ENCODE peak calls at places on chromosomes 3 and 15, in nine cellular contexts. Y, H, S, L, A, Z, I, W and K are unnamed samples. For H3K9me3, the result is how much of the 10 kb centered on the place peaks cover.

GRCh38 chr3:27324695-27325094 is 44.5 kb downstream of the NEK10 start:
- DNase-seq in H (no peak), I (no peak), S (no peak), A (no peak), Y (no peak), L (no peak), W (peak), Z (no peak), K (no peak)

GRCh38 chr3:153045150-153045549 is 116.9 kb upstream of the RAP2B start:
- DNase-seq in A (no peak), L (no peak), Y (no peak), S (no peak), H (no peak), Z (no peak), W (no peak), I (no peak), K (no peak)

GRCh38 chr15:74835312-74835823 is 7.6 kb downstream of the ULK3 start:
- DNase-seq in H (peak), L (no peak), S (peak), Y (peak), A (no peak), W (peak), I (peak), Z (peak), K (peak)

GRCh38 chr15:38680780-38681179 is 116.2 kb upstream of the RASGRP1 start:
- DNase-seq in L (no peak), H (no peak), Z (no peak), Y (no peak), I (no peak), A (no peak), W (no peak), S (no peak), K (no peak)

GRCh38 chr3:14587733-14588360 is 47.7 kb upstream of the GRIP2 start:
- DNase-seq in Y (peak), W (peak), H (no peak), S (no peak), I (no peak), L (no peak), A (no peak), Z (no peak), K (no peak)

GRCh38 chr15:57405133-57405532 is 28.8 kb downstream of the CGNL1 start:
- DNase-seq in A (no peak), Y (no peak), S (no peak), H (no peak), W (no peak), I (no peak), L (no peak), Z (no peak), K (no peak)

GRCh38 chr15:40500584-40501330 is 30.0 kb downstream of the CHST14 start:
- DNase-seq in S (no peak), Y (no peak), W (no peak), L (no peak), A (no peak), H (no peak), Z (no peak), I (no peak), K (no peak)

GRCh38 chr3:53703630-53704362 is 142.4 kb downstream of the CHDH start:
- DNase-seq in S (no peak), I (no peak), Y (no peak), Z (no peak), A (no peak), W (no peak), L (no peak), H (no peak), K (no peak)

GRCh38 chr3:74267583-74268184 is 346.8 kb downstream of the CNTN3 start:
- DNase-seq in Z (peak), Y (peak), L (no peak), I (no peak), S (peak), H (peak), A (no peak), W (peak), K (peak)

GRCh38 chr3:112460519-112460918 is 38.8 kb downstream of the BTLA start:
- DNase-seq in I (no peak), Z (no peak), A (no peak), H (no peak), W (no peak), S (no peak), Y (no peak), L (no peak), K (no peak)

GRCh38 chr15:60727260-60727659 is 248.3 kb upstream of the ICE2 start:
- DNase-seq in A (no peak), S (no peak), W (no peak), H (no peak), Y (no peak), I (no peak), Z (no peak), L (no peak), K (no peak)

GRCh38 chr3:191217331-191217730 is 18.3 kb downstream of the OSTN start:
- DNase-seq in L (no peak), I (no peak), H (no peak), S (no peak), W (no peak), Y (no peak), Z (no peak), A (no peak), K (no peak)

GRCh38 chr15:61383421-61383820 is 154.3 kb upstream of the RORA start:
- DNase-seq in H (no peak), S (no peak), Y (no peak), I (no peak), A (no peak), Z (no peak), L (no peak), W (no peak), K (no peak)

GRCh38 chr15:93479679-93480078 is 390.7 kb upstream of the RGMA start:
- DNase-seq in H (peak), W (no peak), Z (no peak), Y (no peak), L (no peak), I (peak), S (no peak), A (no peak), K (no peak)

GRCh38 chr3:27289769-27290413 is 79.3 kb downstream of the NEK10 start:
- DNase-seq in Z (no peak), Y (no peak), W (no peak), S (no peak), I (no peak), A (no peak), L (no peak), H (no peak), K (no peak)

GRCh38 chr15:64150236-64150578 is 1.3 kb upstream of the SNX22 start:
- DNase-seq in S (no peak), A (no peak), Y (no peak), H (no peak), L (no peak), I (no peak), Z (no peak), W (no peak), K (no peak)

GRCh38 chr3:178436773-178437172 is 99.5 kb upstream of the KCNMB2 start:
- DNase-seq in Y (no peak), Z (no peak), S (no peak), H (no peak), W (peak), A (no peak), L (no peak), I (no peak), K (no peak)

GRCh38 chr3:13500133-13500885 is 20.2 kb downstream of the HDAC11 start:
- DNase-seq in Y (no peak), S (no peak), W (no peak), L (peak), A (no peak), I (peak), Z (peak), H (no peak), K (no peak)

GRCh38 chr3:48432411-48433371 is 2.8 kb upstream of the PLXNB1 start:
- DNase-seq in H (no peak), L (peak), I (no peak), Y (no peak), S (peak), W (peak), A (no peak), Z (no peak), K (peak)

GRCh38 chr3:22012471-22012870 is 261.5 kb upstream of the ZNF385D start:
- DNase-seq in I (no peak), A (no peak), W (no peak), Y (no peak), Z (no peak), S (no peak), L (no peak), H (no peak), K (no peak)

GRCh38 chr15:40061212-40061901 is 22.4 kb upstream of the SRP14 start:
- DNase-seq in A (no peak), Z (no peak), S (no peak), L (peak), W (no peak), I (no peak), Y (no peak), H (no peak), K (no peak)

GRCh38 chr15:31561156-31561555 is 234.5 kb downstream of the KLF13 start:
- DNase-seq in S (no peak), A (no peak), W (no peak), Y (no peak), H (no peak), Z (no peak), L (no peak), I (no peak), K (no peak)

GRCh38 chr3:43013743-43014155 is 34.6 kb downstream of the GASK1A start:
- DNase-seq in L (no peak), A (peak), S (no peak), I (no peak), Z (no peak), Y (no peak), H (no peak), W (no peak), K (no peak)
- H3K9me3 ChIP-seq in L (under half), A (under half), S (under half), I (under half), Z (under half), Y (under half), H (under half), W (under half), K (under half)

DNA sequence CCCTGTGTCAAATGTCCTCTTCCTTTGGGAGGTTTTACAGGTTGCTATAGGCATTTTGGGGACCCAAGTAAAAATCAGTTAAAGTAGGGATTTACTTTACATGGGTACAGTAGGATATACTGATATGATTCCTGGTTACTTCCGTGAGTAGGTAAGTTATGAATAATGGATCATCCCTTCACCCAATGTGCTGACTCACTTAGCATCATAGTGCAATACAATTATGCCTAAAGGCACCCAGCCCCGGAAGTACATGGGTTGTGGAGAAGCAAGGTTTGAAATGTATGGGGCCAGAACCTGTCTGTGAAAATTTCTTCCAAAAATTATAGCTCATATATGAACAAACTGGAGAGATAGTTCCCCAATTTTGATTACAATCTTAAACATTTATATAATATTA is 64.0 kb downstream of the GLB1 start:
- DNase-seq in H (no peak), W (peak), A (no peak), I (no peak), L (no peak), Y (no peak), S (no peak), Z (no peak), K (peak)
- H3K9me3 ChIP-seq in H (under half), W (under half), A (under half), I (under half), L (under half), Y (under half), S (under half), Z (under half), K (under half)

DNA sequence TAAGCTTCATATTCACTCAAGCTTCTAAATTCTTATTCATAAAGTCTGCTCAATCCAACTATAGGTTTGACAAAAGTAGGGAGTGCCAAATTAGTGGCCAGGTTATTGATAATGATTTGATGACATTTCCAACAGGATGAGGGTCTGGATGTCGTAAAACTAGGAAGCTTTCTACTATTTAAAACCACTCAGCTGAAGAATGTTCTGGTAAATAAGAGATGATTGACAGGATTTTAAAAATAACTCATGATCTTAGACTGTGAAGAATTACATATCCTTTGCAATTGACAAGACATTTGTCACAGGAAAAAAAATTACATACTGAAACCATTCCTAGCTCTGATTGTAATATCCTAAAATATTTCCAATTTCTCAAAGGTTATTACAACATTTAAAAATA is 15.4 kb upstream of the TRIM59 start:
- DNase-seq in H (no peak), W (no peak), Z (no peak), L (no peak), A (no peak), S (no peak), I (no peak), Y (no peak), K (no peak)
- H3K9me3 ChIP-seq in H (under half), W (under half), Z (under half), L (under half), A (under half), S (under half), I (under half), Y (under half), K (under half)

GRCh38 chr15:100383302-100384107 is 41.7 kb upstream of the ADAMTS17 start:
- DNase-seq in Y (no peak), H (no peak), I (no peak), Z (no peak), S (peak), L (no peak), W (peak), A (no peak), K (no peak)
- H3K9me3 ChIP-seq in Y (under half), H (under half), I (under half), Z (under half), S (under half), L (under half), W (under half), A (under half), K (under half)